ENCODE peak calls at places on chromosomes 11 and 22, in eight cellular contexts. P, T, K, U, O, H, N and E are unnamed samples.

GRCh38 chr11:57485217-57486007 is 25.1 kb downstream of the RTN4RL2 start:
- DNase-seq in N (no peak), U (no peak), T (no peak), O (no peak), P (no peak), H (no peak), K (no peak), E (no peak)

GRCh38 chr22:44045171-44045570 is 21.1 kb downstream of the PARVB start:
- DNase-seq in N (no peak), K (no peak), H (no peak), U (no peak), T (no peak), P (no peak), O (no peak), E (no peak)

GRCh38 chr11:26286472-26287066 is 45.4 kb upstream of the ANO3 start:
- DNase-seq in T (no peak), K (no peak), O (no peak), H (no peak), P (no peak), N (peak; percentile 5), U (peak; percentile 27), E (no peak)

GRCh38 chr22:30167327-30167726 is 79.2 kb downstream of the LIF start:
- DNase-seq in H (no peak), T (no peak), N (no peak), U (no peak), K (no peak), O (no peak), P (no peak), E (no peak)

GRCh38 chr11:67504023-67504949 is 877 bp downstream of the PITPNM1 start:
- DNase-seq in N (peak; percentile 67), P (peak; percentile 37), U (no peak), H (peak; percentile 71), K (peak; percentile 62), O (no peak), T (no peak), E (no peak)

GRCh38 chr11:861105-861479 is 18.4 kb downstream of the TSPAN4 start:
- DNase-seq in N (no peak), O (no peak), H (no peak), U (no peak), T (no peak), P (no peak), K (no peak), E (no peak)

GRCh38 chr11:69468911-69469885 is 12.3 kb upstream of the LINC01488 start:
- DNase-seq in U (no peak), T (no peak), P (peak; percentile 47), K (no peak), O (no peak), H (no peak), N (no peak), E (no peak)

GRCh38 chr11:118304809-118305248 is 299 bp downstream of the CD3E start:
- DNase-seq in H (no peak), K (no peak), O (no peak), U (no peak), T (no peak), P (no peak), N (no peak), E (no peak)

GRCh38 chr22:29054251-29054767 is 7.3 kb downstream of the C22orf31 start:
- DNase-seq in H (no peak), K (no peak), U (no peak), T (no peak), P (no peak), N (no peak), O (no peak), E (no peak)

DNA sequence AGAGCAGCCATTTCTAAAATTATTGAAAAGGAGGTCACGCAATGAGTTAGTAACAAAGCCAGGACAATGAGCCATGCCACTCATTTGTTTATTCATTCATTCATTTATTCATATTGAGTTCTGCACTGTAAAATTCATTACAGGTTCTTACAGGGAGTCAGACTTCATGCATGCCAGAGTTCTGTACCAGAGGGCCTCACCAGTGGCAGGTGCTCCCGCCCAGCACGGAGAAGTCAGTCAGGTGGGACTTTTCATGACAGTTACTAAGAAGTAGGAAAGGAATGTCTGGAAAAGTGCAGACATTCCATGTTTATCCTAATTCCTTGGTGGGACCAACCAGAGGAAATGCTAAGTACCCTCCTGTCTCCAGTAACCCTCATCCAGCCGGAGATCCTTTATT is 217.5 kb upstream of the BLID start:
- DNase-seq in N (no peak), T (no peak), P (no peak), K (no peak), H (no peak), O (no peak), U (no peak), E (no peak)
- TF ChIP-seq EP300 in N (no peak), T (no peak), P (no peak), K (no peak), H (no peak), O (no peak), U (no peak), E (no peak)

DNA sequence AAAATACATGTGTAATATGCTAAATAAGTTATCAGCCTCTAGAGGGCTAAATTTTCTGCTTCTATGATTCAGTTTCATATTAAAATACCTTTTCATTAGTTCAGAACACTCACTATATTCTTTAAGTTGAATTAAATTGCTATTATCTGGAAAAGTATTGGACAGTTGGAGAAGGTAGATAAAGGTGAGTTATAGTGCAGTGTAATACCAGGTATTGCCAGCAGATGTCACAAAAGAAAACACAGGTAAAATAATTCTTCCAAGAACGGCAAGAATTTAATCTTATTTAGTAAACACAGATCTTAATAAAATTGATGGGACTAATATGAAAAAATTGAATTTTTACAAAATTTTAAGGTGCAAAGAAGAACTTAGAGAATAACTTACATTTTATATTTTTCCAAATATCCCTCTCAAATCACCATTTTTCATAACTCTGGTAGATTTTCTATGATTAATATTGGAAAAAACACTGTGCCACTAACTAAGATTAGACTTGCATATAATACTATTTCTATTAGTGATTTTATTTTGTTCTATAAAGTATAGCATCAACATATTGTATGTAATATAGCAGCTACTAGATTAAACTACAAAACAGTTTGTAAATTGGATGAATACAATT is 1.7 kb upstream of the LRRC4C start:
- DNase-seq in P (no peak), T (no peak), U (peak; percentile 11), K (no peak), O (peak; percentile 7), H (no peak), N (peak; percentile 14), E (no peak)
- TF ChIP-seq CTCF in P (peak; percentile 69), T (peak; percentile 75), U (peak; percentile 51), K (peak; percentile 31), O (peak; percentile 35), H (peak; percentile 48), N (no peak), E (peak; percentile 30)

GRCh38 chr11:128039140-128040021 is 548.0 kb downstream of the ETS1 start:
- DNase-seq in H (no peak), K (no peak), T (peak; percentile 43), N (no peak), O (peak; percentile 33), P (peak; percentile 48), U (no peak), E (no peak)
- TF ChIP-seq EP300 in H (no peak), K (no peak), T (no peak), N (no peak), O (peak; percentile 28), P (no peak), U (no peak), E (no peak)

GRCh38 chr22:37563153-37564081 is 3.1 kb downstream of the CDC42EP1 start:
- DNase-seq in H (no peak), U (peak; percentile 83), O (peak; percentile 87), K (peak; percentile 79), N (peak; percentile 66), T (peak; percentile 82), P (peak; percentile 77), E (peak; percentile 90)

GRCh38 chr22:37565830-37566229 is 5.5 kb downstream of the CDC42EP1 start:
- DNase-seq in U (no peak), P (no peak), T (no peak), N (no peak), K (peak; percentile 35), O (no peak), H (no peak), E (no peak)

GRCh38 chr22:37562049-37562784 is 1.9 kb downstream of the CDC42EP1 start:
- DNase-seq in O (no peak), T (no peak), N (no peak), H (no peak), U (no peak), K (no peak), P (no peak), E (no peak)

GRCh38 chr22:37566329-37566837 is 6.1 kb downstream of the CDC42EP1 start:
- DNase-seq in O (no peak), N (no peak), T (no peak), K (peak; percentile 43), P (peak; percentile 44), H (no peak), U (no peak), E (no peak)

GRCh38 chr22:37564111-37564711 is 3.9 kb downstream of the CDC42EP1 start:
- DNase-seq in T (no peak), H (no peak), N (no peak), P (no peak), K (no peak), O (no peak), U (no peak), E (no peak)
- TF ChIP-seq CTCF in T (no peak), H (no peak), N (no peak), P (no peak), K (no peak), O (no peak), U (no peak), E (no peak)